ENCODE peak calls at places on chromosome 9, in ten cellular contexts. C, K, V, F, Z, G, R, E, P and H are unnamed samples. For H3K36me3 and H3K4me1, the result is how much of the 10 kb centered on the place peaks cover.

GRCh38 chr9:104725014-104725413 is 22.5 kb upstream of the NIPSNAP3A start:
- DNase-seq in C (no peak), K (no peak), V (no peak), F (no peak), Z (no peak), G (no peak), R (no peak), E (no peak), P (no peak), H (peak)

GRCh38 chr9:75229605-75230332 is 141.5 kb downstream of the OSTF1 start:
- DNase-seq in C (peak), K (no peak), V (no peak), F (no peak), Z (peak), G (no peak), R (peak), E (peak), P (peak), H (no peak)

GRCh38 chr9:22863736-22864135 is 417.1 kb downstream of the DMRTA1 start:
- DNase-seq in C (no peak), K (no peak), V (no peak), F (no peak), Z (no peak), G (no peak), R (no peak), E (no peak), P (no peak), H (no peak)

GRCh38 chr9:111598730-111599091 is 736 bp downstream of the PTGR1 start:
- DNase-seq in C (peak), K (no peak), V (no peak), F (peak), Z (peak), G (no peak), R (peak), E (peak), P (no peak), H (no peak)

GRCh38 chr9:87007711-87008360 is 60.5 kb upstream of the GAS1 start:
- DNase-seq in C (peak), K (no peak), V (no peak), F (no peak), Z (no peak), G (no peak), R (no peak), E (no peak), P (no peak), H (no peak)

GRCh38 chr9:136603901-136604816 is 58.3 kb upstream of the NOTCH1 start:
- DNase-seq in C (no peak), K (no peak), V (no peak), F (no peak), Z (no peak), G (no peak), R (no peak), E (no peak), P (no peak), H (no peak)

GRCh38 chr9:133634024-133634691 is 2.0 kb upstream of the DBH start:
- DNase-seq in C (no peak), K (no peak), V (no peak), F (no peak), Z (no peak), G (peak), R (no peak), E (no peak), P (no peak), H (no peak)

GRCh38 chr9:89916001-89916635 is 311.3 kb downstream of the GADD45G start:
- DNase-seq in C (no peak), K (no peak), V (no peak), F (no peak), Z (no peak), G (no peak), R (no peak), E (no peak), P (no peak), H (no peak)

GRCh38 chr9:37512439-37512838 is 26.7 kb downstream of the POLR1E start:
- DNase-seq in C (no peak), K (no peak), V (peak), F (peak), Z (no peak), G (no peak), R (no peak), E (no peak), P (no peak), H (no peak)

GRCh38 chr9:23812673-23813072 is 13.4 kb downstream of the ELAVL2 start:
- DNase-seq in C (no peak), K (no peak), V (no peak), F (no peak), Z (no peak), G (no peak), R (no peak), E (no peak), P (no peak), H (no peak)

GRCh38 chr9:93590609-93591234 is 14.3 kb downstream of the PHF2 start:
- DNase-seq in C (no peak), K (no peak), V (no peak), F (no peak), Z (no peak), G (peak), R (no peak), E (peak), P (no peak), H (no peak)

GRCh38 chr9:124698265-124698664 is 72.8 kb downstream of the NR6A1 start:
- DNase-seq in C (peak), K (no peak), V (no peak), F (no peak), Z (no peak), G (no peak), R (no peak), E (no peak), P (no peak), H (no peak)

GRCh38 chr9:123928471-123929176 is 1.3 kb downstream of the DENND1A start:
- DNase-seq in C (peak), K (no peak), V (peak), F (no peak), Z (no peak), G (no peak), R (no peak), E (no peak), P (no peak), H (no peak)

GRCh38 chr9:104780796-104781395 is 17.0 kb downstream of the NIPSNAP3B start:
- DNase-seq in C (peak), K (no peak), V (peak), F (no peak), Z (no peak), G (no peak), R (no peak), E (no peak), P (peak), H (peak)

GRCh38 chr9:134010310-134010709 is 15.0 kb upstream of the BRD3OS start:
- DNase-seq in C (no peak), K (no peak), V (no peak), F (no peak), Z (no peak), G (no peak), R (no peak), E (no peak), P (no peak), H (no peak)

GRCh38 chr9:37859043-37859442 is 44.9 kb downstream of the SLC25A51 start:
- DNase-seq in C (peak), K (no peak), V (no peak), F (no peak), Z (no peak), G (no peak), R (no peak), E (no peak), P (no peak), H (no peak)

GRCh38 chr9:34233691-34234090 is 54.8 kb downstream of the UBAP1 start:
- DNase-seq in C (peak), K (no peak), V (no peak), F (no peak), Z (no peak), G (no peak), R (no peak), E (no peak), P (no peak), H (no peak)

DNA sequence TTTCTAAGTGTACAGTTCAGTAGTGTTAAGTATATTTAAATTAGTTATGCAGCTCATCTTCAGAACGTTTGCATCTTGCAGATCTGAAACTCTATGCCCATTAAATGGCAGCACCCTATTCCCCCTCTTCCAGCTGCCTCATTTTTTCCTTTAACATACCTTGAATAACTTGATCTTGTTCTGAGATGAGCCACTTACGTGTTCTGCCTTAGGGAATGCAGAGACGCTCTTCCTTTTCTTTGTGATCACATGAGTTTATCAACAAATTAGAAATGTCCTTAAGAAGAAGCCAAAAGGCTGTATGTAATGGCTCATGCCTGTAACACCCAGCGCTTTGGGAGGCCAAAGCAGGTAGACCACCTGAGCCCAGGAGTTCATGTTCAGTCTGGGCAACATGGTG is 57.6 kb downstream of the SLC46A2 start:
- DNase-seq in C (no peak), K (no peak), V (no peak), F (no peak), Z (no peak), G (no peak), R (no peak), E (no peak), P (no peak), H (no peak)
- H3K36me3 ChIP-seq in C (under half), K (under half), V (under half), F (under half), Z (under half), G (under half), R (under half), E (under half), P (under half), H (under half)

DNA sequence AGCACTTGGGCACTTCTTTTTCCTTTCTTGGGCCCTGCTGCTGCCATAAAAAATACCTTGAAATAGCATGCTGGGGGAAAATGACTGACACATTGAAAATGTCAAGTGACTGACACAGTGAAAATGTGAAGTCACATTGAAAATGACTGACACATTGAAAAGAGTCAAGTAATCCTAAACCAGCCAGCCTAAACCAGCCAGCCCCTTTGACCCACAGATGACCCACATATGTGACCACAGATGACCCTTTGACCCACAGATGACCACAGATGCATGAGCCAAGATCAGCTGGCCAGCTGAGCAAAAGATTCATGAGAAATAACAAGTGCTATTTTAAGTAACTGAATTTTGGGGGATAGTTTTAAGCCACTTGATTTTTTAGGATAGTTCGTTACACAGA is 97.8 kb upstream of the SLC28A3 start:
- DNase-seq in C (no peak), K (no peak), V (no peak), F (no peak), Z (no peak), G (no peak), R (no peak), E (no peak), P (no peak), H (no peak)
- H3K4me1 ChIP-seq in C (under half), K (under half), V (under half), F (under half), Z (under half), G (under half), R (under half), E (under half), P (under half), H (under half)

GRCh38 chr9:109037946-109038345 is 24.6 kb upstream of the CTNNAL1 start:
- DNase-seq in C (no peak), K (no peak), V (no peak), F (no peak), Z (peak), G (no peak), R (no peak), E (no peak), P (no peak), H (no peak)
- H3K36me3 ChIP-seq in C (under half), K (under half), V (half or more), F (under half), Z (under half), G (half or more), R (half or more), E (under half), P (under half), H (half or more)

DNA sequence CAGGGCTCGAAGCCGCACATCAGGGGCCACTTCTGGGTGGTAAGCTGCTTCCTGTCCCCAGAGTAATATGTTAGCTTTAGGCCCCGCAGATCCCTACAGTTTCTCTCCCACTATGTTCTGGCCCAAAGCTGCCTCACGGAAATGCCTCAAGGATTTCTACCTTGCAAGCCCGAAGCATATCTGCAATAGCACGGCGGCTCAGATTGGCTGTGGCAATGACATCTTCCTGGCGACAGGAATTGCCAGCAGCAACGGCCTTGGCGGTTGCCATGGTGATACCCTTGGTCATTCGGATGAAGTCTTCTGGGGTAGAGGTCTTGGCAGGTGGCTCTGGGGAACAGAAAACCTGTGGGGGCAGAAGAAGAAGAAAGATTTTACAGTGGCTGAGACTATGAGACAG is 10.3 kb upstream of the TPM2 start:
- DNase-seq in C (no peak), K (no peak), V (no peak), F (no peak), Z (no peak), G (no peak), R (no peak), E (no peak), P (no peak), H (no peak)
- H3K4me1 ChIP-seq in C (under half), K (under half), V (under half), F (under half), Z (under half), G (under half), R (under half), E (under half), P (under half), H (under half)